ENCODE peak calls at places on chromosomes 3 and 15, in ten cellular contexts. One of them, this sample, is unnamed.

GRCh38 chr3:137039570-137039969 is 81.8 kb downstream of the IL20RB start:
- DNase-seq in WTC11: no peak
- DNase-seq in pancreas: no peak
- DNase-seq in stomach: no peak
- DNase-seq in activated CD8-positive, alpha-beta T cell treated with anti-CD3 and anti-CD28 coated beads for 36 hours: no peak
- DNase-seq in tibial nerve: no peak
- DNase-seq in A549: no peak
- DNase-seq in heart left ventricle: no peak
- DNase-seq in upper lobe of right lung: no peak
- DNase-seq in mesothelial cell of epicardium: no peak
- DNase-seq in this sample: no peak

GRCh38 chr3:117921908-117922456 is 1112.7 kb downstream of the IGSF11 start:
- DNase-seq in WTC11: no peak
- DNase-seq in pancreas: no peak
- DNase-seq in stomach: no peak
- DNase-seq in activated CD8-positive, alpha-beta T cell treated with anti-CD3 and anti-CD28 coated beads for 36 hours: no peak
- DNase-seq in tibial nerve: no peak
- DNase-seq in A549: no peak
- DNase-seq in heart left ventricle: no peak
- DNase-seq in upper lobe of right lung: no peak
- DNase-seq in mesothelial cell of epicardium: no peak
- DNase-seq in this sample: no peak

GRCh38 chr15:101511717-101512116 is 22.2 kb upstream of the PCSK6 start:
- DNase-seq in WTC11: no peak
- DNase-seq in pancreas: no peak
- DNase-seq in stomach: no peak
- DNase-seq in activated CD8-positive, alpha-beta T cell treated with anti-CD3 and anti-CD28 coated beads for 36 hours: no peak
- DNase-seq in tibial nerve: no peak
- DNase-seq in A549: no peak
- DNase-seq in heart left ventricle: no peak
- DNase-seq in upper lobe of right lung: no peak
- DNase-seq in mesothelial cell of epicardium: no peak
- DNase-seq in this sample: no peak

GRCh38 chr3:144770291-144770690 is 798.7 kb downstream of the DIPK2A start:
- DNase-seq in WTC11: no peak
- DNase-seq in pancreas: no peak
- DNase-seq in stomach: no peak
- DNase-seq in activated CD8-positive, alpha-beta T cell treated with anti-CD3 and anti-CD28 coated beads for 36 hours: no peak
- DNase-seq in tibial nerve: no peak
- DNase-seq in A549: no peak
- DNase-seq in heart left ventricle: no peak
- DNase-seq in upper lobe of right lung: no peak
- DNase-seq in mesothelial cell of epicardium: no peak
- DNase-seq in this sample: no peak

GRCh38 chr3:195236076-195236798 is 34.7 kb downstream of the XXYLT1 start:
- DNase-seq in WTC11: no peak
- DNase-seq in pancreas: peak; percentile 27
- DNase-seq in stomach: peak; percentile 5
- DNase-seq in activated CD8-positive, alpha-beta T cell treated with anti-CD3 and anti-CD28 coated beads for 36 hours: no peak
- DNase-seq in tibial nerve: no peak
- DNase-seq in A549: no peak
- DNase-seq in heart left ventricle: no peak
- DNase-seq in upper lobe of right lung: peak; percentile 32
- DNase-seq in mesothelial cell of epicardium: no peak
- DNase-seq in this sample: peak; percentile 4

GRCh38 chr15:40598126-40598525 is 4.1 kb downstream of the KNL1 start:
- DNase-seq in WTC11: no peak
- DNase-seq in pancreas: no peak
- DNase-seq in stomach: no peak
- DNase-seq in activated CD8-positive, alpha-beta T cell treated with anti-CD3 and anti-CD28 coated beads for 36 hours: no peak
- DNase-seq in tibial nerve: no peak
- DNase-seq in A549: no peak
- DNase-seq in heart left ventricle: no peak
- DNase-seq in upper lobe of right lung: no peak
- DNase-seq in mesothelial cell of epicardium: no peak
- DNase-seq in this sample: no peak

GRCh38 chr15:31268911-31269784 is 57.5 kb upstream of the KLF13 start:
- DNase-seq in WTC11: peak; percentile 5
- DNase-seq in pancreas: peak; percentile 36
- DNase-seq in stomach: peak; percentile 8
- DNase-seq in activated CD8-positive, alpha-beta T cell treated with anti-CD3 and anti-CD28 coated beads for 36 hours: no peak
- DNase-seq in tibial nerve: no peak
- DNase-seq in A549: no peak
- DNase-seq in heart left ventricle: no peak
- DNase-seq in upper lobe of right lung: no peak
- DNase-seq in mesothelial cell of epicardium: no peak
- DNase-seq in this sample: peak; percentile 3

GRCh38 chr15:73982251-73982962 is 9.7 kb downstream of the STOML1 start:
- DNase-seq in WTC11: no peak
- DNase-seq in pancreas: no peak
- DNase-seq in stomach: peak; percentile 72
- DNase-seq in activated CD8-positive, alpha-beta T cell treated with anti-CD3 and anti-CD28 coated beads for 36 hours: peak; percentile 70
- DNase-seq in tibial nerve: peak; percentile 61
- DNase-seq in A549: no peak
- DNase-seq in heart left ventricle: peak; percentile 86
- DNase-seq in upper lobe of right lung: peak; percentile 91
- DNase-seq in mesothelial cell of epicardium: no peak
- DNase-seq in this sample: no peak

GRCh38 chr15:45855907-45856579 is 221.2 kb downstream of the SQOR start:
- DNase-seq in WTC11: no peak
- DNase-seq in pancreas: no peak
- DNase-seq in stomach: no peak
- DNase-seq in activated CD8-positive, alpha-beta T cell treated with anti-CD3 and anti-CD28 coated beads for 36 hours: no peak
- DNase-seq in tibial nerve: no peak
- DNase-seq in A549: no peak
- DNase-seq in heart left ventricle: no peak
- DNase-seq in upper lobe of right lung: no peak
- DNase-seq in mesothelial cell of epicardium: no peak
- DNase-seq in this sample: no peak

GRCh38 chr3:13192471-13193213 is 119.4 kb upstream of the IQSEC1 start:
- DNase-seq in WTC11: peak; percentile 54
- DNase-seq in pancreas: no peak
- DNase-seq in stomach: no peak
- DNase-seq in activated CD8-positive, alpha-beta T cell treated with anti-CD3 and anti-CD28 coated beads for 36 hours: no peak
- DNase-seq in tibial nerve: no peak
- DNase-seq in A549: peak; percentile 67
- DNase-seq in heart left ventricle: no peak
- DNase-seq in upper lobe of right lung: no peak
- DNase-seq in mesothelial cell of epicardium: no peak
- DNase-seq in this sample: no peak

GRCh38 chr3:37961622-37962455 is 28.7 kb upstream of the VILL start:
- DNase-seq in WTC11: no peak
- DNase-seq in pancreas: no peak
- DNase-seq in stomach: no peak
- DNase-seq in activated CD8-positive, alpha-beta T cell treated with anti-CD3 and anti-CD28 coated beads for 36 hours: no peak
- DNase-seq in tibial nerve: no peak
- DNase-seq in A549: no peak
- DNase-seq in heart left ventricle: no peak
- DNase-seq in upper lobe of right lung: no peak
- DNase-seq in mesothelial cell of epicardium: no peak
- DNase-seq in this sample: no peak

GRCh38 chr3:195224980-195225580 is 45.9 kb downstream of the XXYLT1 start:
- DNase-seq in WTC11: no peak
- DNase-seq in pancreas: peak; percentile 10
- DNase-seq in stomach: peak; percentile 7
- DNase-seq in activated CD8-positive, alpha-beta T cell treated with anti-CD3 and anti-CD28 coated beads for 36 hours: no peak
- DNase-seq in tibial nerve: no peak
- DNase-seq in A549: no peak
- DNase-seq in heart left ventricle: no peak
- DNase-seq in upper lobe of right lung: peak; percentile 18
- DNase-seq in mesothelial cell of epicardium: no peak
- DNase-seq in this sample: no peak

GRCh38 chr3:15023249-15023648 is 41.9 kb downstream of the MRPS25 start:
- DNase-seq in WTC11: no peak
- DNase-seq in pancreas: no peak
- DNase-seq in stomach: no peak
- DNase-seq in activated CD8-positive, alpha-beta T cell treated with anti-CD3 and anti-CD28 coated beads for 36 hours: no peak
- DNase-seq in tibial nerve: no peak
- DNase-seq in A549: no peak
- DNase-seq in heart left ventricle: no peak
- DNase-seq in upper lobe of right lung: no peak
- DNase-seq in mesothelial cell of epicardium: no peak
- DNase-seq in this sample: no peak

GRCh38 chr3:188256764-188257163 is 102.8 kb downstream of the LPP start:
- DNase-seq in WTC11: no peak
- DNase-seq in pancreas: no peak
- DNase-seq in stomach: no peak
- DNase-seq in activated CD8-positive, alpha-beta T cell treated with anti-CD3 and anti-CD28 coated beads for 36 hours: no peak
- DNase-seq in tibial nerve: no peak
- DNase-seq in A549: no peak
- DNase-seq in heart left ventricle: no peak
- DNase-seq in upper lobe of right lung: no peak
- DNase-seq in mesothelial cell of epicardium: no peak
- DNase-seq in this sample: no peak

DNA sequence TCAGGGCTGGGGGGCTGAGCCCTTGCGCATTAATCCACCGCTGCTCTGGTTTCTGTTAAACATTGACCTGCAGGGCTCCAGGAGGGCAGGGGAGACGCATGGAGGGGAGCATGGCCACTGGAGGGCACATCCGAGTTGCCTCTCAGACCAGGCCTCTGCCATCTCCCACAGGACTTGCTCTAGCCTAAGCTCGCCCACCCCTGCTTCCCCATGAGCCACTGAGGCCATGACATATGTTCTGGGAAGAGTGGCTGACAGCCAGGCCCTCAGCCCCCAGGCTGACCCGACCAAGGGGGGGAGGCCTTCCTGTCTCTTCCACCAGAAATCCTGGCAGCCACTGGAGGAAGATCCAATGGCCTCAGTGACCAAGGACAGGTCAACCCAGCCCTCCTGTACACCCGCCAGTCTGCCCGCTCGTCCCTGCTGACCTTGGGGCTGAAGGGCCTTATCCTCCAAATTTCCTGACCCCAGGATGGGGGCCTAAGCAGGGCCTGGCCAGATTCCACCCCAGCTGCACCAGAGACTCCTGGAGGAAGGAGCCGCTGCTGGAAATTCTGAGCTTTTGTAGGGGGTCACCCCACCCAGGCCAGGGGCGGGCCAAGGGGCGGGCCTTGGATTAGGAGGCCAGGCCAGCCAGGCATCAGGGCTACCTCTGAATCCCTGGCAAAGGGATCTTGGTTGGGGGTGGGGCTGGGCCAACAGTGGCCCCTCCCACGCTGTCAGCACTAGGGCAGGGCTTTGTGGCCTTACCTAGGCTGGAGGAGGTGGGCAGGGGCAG is at the start of gene HYAL1:
- DNase-seq in WTC11: peak; percentile 91
- DNase-seq in pancreas: no peak
- DNase-seq in stomach: peak; percentile 86
- DNase-seq in activated CD8-positive, alpha-beta T cell treated with anti-CD3 and anti-CD28 coated beads for 36 hours: no peak
- DNase-seq in tibial nerve: peak; percentile 77
- DNase-seq in A549: no peak
- DNase-seq in heart left ventricle: peak; percentile 91
- DNase-seq in upper lobe of right lung: peak; percentile 92
- DNase-seq in mesothelial cell of epicardium: no peak
- DNase-seq in this sample: no peak
- TF ChIP-seq CTCF in WTC11: no peak
- TF ChIP-seq CTCF in pancreas: no peak
- TF ChIP-seq CTCF in stomach: no peak
- TF ChIP-seq CTCF in activated CD8-positive, alpha-beta T cell treated with anti-CD3 and anti-CD28 coated beads for 36 hours: no peak
- TF ChIP-seq CTCF in tibial nerve: no peak
- TF ChIP-seq CTCF in A549: no peak
- TF ChIP-seq CTCF in heart left ventricle: peak; percentile 28
- TF ChIP-seq CTCF in upper lobe of right lung: peak; percentile 32
- TF ChIP-seq CTCF in mesothelial cell of epicardium: no peak
- TF ChIP-seq CTCF in this sample: no peak

GRCh38 chr3:31634485-31634884 is 101.8 kb downstream of the STT3B start:
- DNase-seq in WTC11: no peak
- DNase-seq in pancreas: no peak
- DNase-seq in stomach: no peak
- DNase-seq in activated CD8-positive, alpha-beta T cell treated with anti-CD3 and anti-CD28 coated beads for 36 hours: no peak
- DNase-seq in tibial nerve: no peak
- DNase-seq in A549: no peak
- DNase-seq in heart left ventricle: no peak
- DNase-seq in upper lobe of right lung: no peak
- DNase-seq in mesothelial cell of epicardium: no peak
- DNase-seq in this sample: no peak
- TF ChIP-seq CTCF in WTC11: no peak
- TF ChIP-seq CTCF in pancreas: no peak
- TF ChIP-seq CTCF in stomach: no peak
- TF ChIP-seq CTCF in activated CD8-positive, alpha-beta T cell treated with anti-CD3 and anti-CD28 coated beads for 36 hours: no peak
- TF ChIP-seq CTCF in tibial nerve: no peak
- TF ChIP-seq CTCF in A549: no peak
- TF ChIP-seq CTCF in heart left ventricle: no peak
- TF ChIP-seq CTCF in upper lobe of right lung: no peak
- TF ChIP-seq CTCF in mesothelial cell of epicardium: no peak
- TF ChIP-seq CTCF in this sample: no peak

DNA sequence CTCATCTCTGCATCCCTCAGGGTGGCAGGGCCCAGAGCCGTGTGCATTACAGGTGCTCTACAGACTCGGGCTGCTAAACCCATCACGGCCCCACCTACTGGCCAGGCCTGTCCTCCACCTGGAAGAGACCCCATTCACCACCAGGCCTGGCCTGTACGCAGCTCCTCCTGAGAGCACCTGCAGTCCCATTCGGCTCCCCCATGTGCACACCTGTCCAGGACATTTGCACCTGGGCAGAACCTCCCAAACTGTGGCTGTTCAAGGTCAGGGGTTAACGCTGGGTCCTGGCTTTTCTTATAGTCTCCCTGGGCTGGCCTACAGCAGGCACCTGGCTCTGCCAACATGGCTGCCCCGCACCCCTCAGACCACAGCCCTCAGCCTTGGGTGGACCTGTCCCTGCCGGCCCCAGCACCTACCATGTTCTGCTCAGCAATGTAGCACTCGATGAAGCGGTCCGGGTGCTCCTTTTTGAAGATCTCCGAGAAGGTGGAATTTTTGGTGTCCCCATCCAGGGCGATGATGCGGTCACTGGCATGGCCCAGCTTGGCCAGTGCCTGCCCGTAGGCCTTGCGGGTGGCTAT is 25.7 kb downstream of the TKT start:
- DNase-seq in WTC11: peak; percentile 59
- DNase-seq in pancreas: no peak
- DNase-seq in stomach: no peak
- DNase-seq in activated CD8-positive, alpha-beta T cell treated with anti-CD3 and anti-CD28 coated beads for 36 hours: no peak
- DNase-seq in tibial nerve: no peak
- DNase-seq in A549: no peak
- DNase-seq in heart left ventricle: no peak
- DNase-seq in upper lobe of right lung: peak; percentile 47
- DNase-seq in mesothelial cell of epicardium: no peak
- DNase-seq in this sample: no peak
- TF ChIP-seq CTCF in WTC11: no peak
- TF ChIP-seq CTCF in pancreas: no peak
- TF ChIP-seq CTCF in stomach: no peak
- TF ChIP-seq CTCF in activated CD8-positive, alpha-beta T cell treated with anti-CD3 and anti-CD28 coated beads for 36 hours: no peak
- TF ChIP-seq CTCF in tibial nerve: no peak
- TF ChIP-seq CTCF in A549: no peak
- TF ChIP-seq CTCF in heart left ventricle: no peak
- TF ChIP-seq CTCF in upper lobe of right lung: no peak
- TF ChIP-seq CTCF in mesothelial cell of epicardium: no peak
- TF ChIP-seq CTCF in this sample: no peak

DNA sequence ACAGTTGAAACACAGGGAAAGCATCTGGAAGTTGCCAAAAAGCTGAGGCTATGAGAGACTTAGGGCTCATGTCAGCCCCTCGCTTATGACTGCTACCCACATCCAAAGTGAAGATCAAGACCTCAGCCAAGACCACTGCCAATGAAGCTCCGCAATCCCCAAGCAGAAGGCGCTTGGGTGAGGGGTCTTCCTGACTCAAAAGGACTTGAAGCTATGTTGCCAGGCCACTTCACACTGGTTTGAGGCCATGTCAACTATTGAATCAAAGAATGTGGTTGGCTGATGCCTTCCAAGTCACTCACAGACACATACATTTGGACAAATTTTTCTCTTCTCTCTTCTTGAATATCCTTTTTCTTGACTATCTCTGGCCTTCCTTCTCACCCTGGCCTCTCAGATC is 928 bp upstream of the CCR4 start:
- DNase-seq in WTC11: no peak
- DNase-seq in pancreas: no peak
- DNase-seq in stomach: no peak
- DNase-seq in activated CD8-positive, alpha-beta T cell treated with anti-CD3 and anti-CD28 coated beads for 36 hours: no peak
- DNase-seq in tibial nerve: no peak
- DNase-seq in A549: no peak
- DNase-seq in heart left ventricle: no peak
- DNase-seq in upper lobe of right lung: no peak
- DNase-seq in mesothelial cell of epicardium: no peak
- DNase-seq in this sample: no peak
- TF ChIP-seq CTCF in WTC11: no peak
- TF ChIP-seq CTCF in pancreas: no peak
- TF ChIP-seq CTCF in stomach: no peak
- TF ChIP-seq CTCF in activated CD8-positive, alpha-beta T cell treated with anti-CD3 and anti-CD28 coated beads for 36 hours: no peak
- TF ChIP-seq CTCF in tibial nerve: no peak
- TF ChIP-seq CTCF in A549: no peak
- TF ChIP-seq CTCF in heart left ventricle: no peak
- TF ChIP-seq CTCF in upper lobe of right lung: no peak
- TF ChIP-seq CTCF in mesothelial cell of epicardium: no peak
- TF ChIP-seq CTCF in this sample: no peak